ENCODE peak calls at places on chromosome 1, in nine cellular contexts. B is esophagus muscularis mucosa; E is ACHN; Z is activated CD4-positive, alpha-beta T cell treated with anti-CD3 and anti-CD28 coated beads, Interleukin-2, amount 50 U/mL, for 24 hours; D is body of pancreas; S is astrocyte of the spinal cord; W is stimulated activated CD4-positive, alpha-beta T cell treated with anti-CD3 and anti-CD28 coated beads, Interleukin-2, amount 100 ng/mL, for 24 hours; Y is NCI-H1092; L is endothelial cell of umbilical vein. V is an unnamed sample.

GRCh38 chr1:230713915-230714764 is at the start of gene AGT:
- DNase-seq in B (no peak), E (peak; percentile 63), Z (no peak), D (peak; percentile 85), S (peak; percentile 82), W (no peak), Y (peak; percentile 30), L (no peak), V (no peak)

GRCh38 chr1:231201375-231202124 is 39.5 kb upstream of the GNPAT start:
- DNase-seq in B (no peak), E (no peak), Z (no peak), D (no peak), S (no peak), W (no peak), Y (no peak), L (no peak), V (no peak)

GRCh38 chr1:24084050-24084449 is 27.9 kb downstream of the MYOM3 start:
- DNase-seq in B (no peak), E (no peak), Z (no peak), D (no peak), S (no peak), W (no peak), Y (no peak), L (no peak), V (no peak)

GRCh38 chr1:92228401-92228800 is 10.7 kb downstream of the C1orf146 start:
- DNase-seq in B (no peak), E (no peak), Z (no peak), D (no peak), S (no peak), W (no peak), Y (no peak), L (no peak), V (no peak)

GRCh38 chr1:208203848-208204609 is 40.2 kb downstream of the PLXNA2 start:
- DNase-seq in B (no peak), E (no peak), Z (no peak), D (no peak), S (peak; percentile 74), W (no peak), Y (peak; percentile 57), L (peak; percentile 89), V (no peak)

GRCh38 chr1:106194206-106194605 is 862.3 kb upstream of the PRMT6 start:
- DNase-seq in B (no peak), E (no peak), Z (no peak), D (no peak), S (no peak), W (no peak), Y (no peak), L (no peak), V (no peak)

GRCh38 chr1:111604931-111605330 is 14.7 kb upstream of the RAP1A start:
- DNase-seq in B (peak; percentile 45), E (peak; percentile 77), Z (no peak), D (no peak), S (peak; percentile 71), W (no peak), Y (no peak), L (no peak), V (no peak)

GRCh38 chr1:108200627-108201106 is 524 bp upstream of the SLC25A24 start:
- DNase-seq in B (no peak), E (peak; percentile 74), Z (no peak), D (peak; percentile 37), S (peak; percentile 72), W (peak; percentile 35), Y (peak; percentile 38), L (peak; percentile 66), V (no peak)

GRCh38 chr1:31669786-31670582 is 25.3 kb upstream of the PEF1 start:
- DNase-seq in B (no peak), E (peak; percentile 73), Z (no peak), D (peak; percentile 93), S (peak; percentile 68), W (peak; percentile 8), Y (peak; percentile 48), L (peak; percentile 77), V (peak; percentile 57)

GRCh38 chr1:13769830-13770229 is 69.8 kb downstream of the PRDM2 start:
- DNase-seq in B (no peak), E (no peak), Z (no peak), D (no peak), S (no peak), W (no peak), Y (no peak), L (no peak), V (no peak)

GRCh38 chr1:31238986-31239613 is 587 bp downstream of the NKAIN1 start:
- DNase-seq in B (no peak), E (no peak), Z (no peak), D (no peak), S (peak; percentile 5), W (peak; percentile 9), Y (no peak), L (peak; percentile 21), V (peak; percentile 31)

GRCh38 chr1:182742780-182743179 is 46.8 kb upstream of the NPL start:
- DNase-seq in B (peak; percentile 10), E (no peak), Z (no peak), D (no peak), S (no peak), W (no peak), Y (no peak), L (no peak), V (no peak)

GRCh38 chr1:241696815-241697639 is 44.9 kb downstream of the WDR64 start:
- DNase-seq in B (no peak), E (no peak), Z (no peak), D (no peak), S (no peak), W (no peak), Y (no peak), L (no peak), V (no peak)

GRCh38 chr1:161486806-161487482 is 18.3 kb upstream of the FCGR2A start:
- DNase-seq in B (no peak), E (peak; percentile 71), Z (no peak), D (peak; percentile 20), S (peak; percentile 46), W (peak; percentile 12), Y (peak; percentile 62), L (peak; percentile 58), V (no peak)

GRCh38 chr1:38559180-38559874 is 300.2 kb downstream of the RRAGC start:
- DNase-seq in B (no peak), E (no peak), Z (peak; percentile 40), D (peak; percentile 18), S (no peak), W (peak; percentile 81), Y (no peak), L (no peak), V (no peak)

GRCh38 chr1:79976287-79976686 is 969.8 kb upstream of the ADGRL4 start:
- DNase-seq in B (no peak), E (no peak), Z (no peak), D (no peak), S (no peak), W (no peak), Y (no peak), L (no peak), V (no peak)

GRCh38 chr1:158819461-158820443 is 11.4 kb upstream of the MNDA start:
- DNase-seq in B (no peak), E (no peak), Z (no peak), D (no peak), S (no peak), W (peak; percentile 4), Y (no peak), L (no peak), V (no peak)

GRCh38 chr1:178496410-178497135 is at the start of gene CLEC20A:
- DNase-seq in B (no peak), E (no peak), Z (no peak), D (no peak), S (no peak), W (no peak), Y (no peak), L (no peak), V (no peak)

GRCh38 chr1:63635681-63636080 is 42.5 kb downstream of the PGM1 start:
- DNase-seq in B (no peak), E (no peak), Z (no peak), D (no peak), S (peak; percentile 53), W (no peak), Y (no peak), L (no peak), V (no peak)

GRCh38 chr1:208256556-208256955 is 12.4 kb upstream of the PLXNA2 start:
- DNase-seq in B (no peak), E (no peak), Z (no peak), D (no peak), S (no peak), W (no peak), Y (no peak), L (no peak), V (no peak)

GRCh38 chr1:179190861-179191260 is 38.6 kb downstream of the ABL2 start:
- DNase-seq in B (no peak), E (no peak), Z (no peak), D (no peak), S (peak; percentile 38), W (no peak), Y (no peak), L (peak; percentile 67), V (no peak)

GRCh38 chr1:28240024-28240423 is 4.1 kb downstream of the ATP5IF1 start:
- DNase-seq in B (no peak), E (no peak), Z (no peak), D (no peak), S (no peak), W (no peak), Y (no peak), L (no peak), V (no peak)

GRCh38 chr1:165914136-165914798 is 86.9 kb downstream of the UCK2 start:
- DNase-seq in B (no peak), E (peak; percentile 75), Z (peak; percentile 15), D (peak; percentile 79), S (peak; percentile 81), W (peak; percentile 54), Y (peak; percentile 49), L (peak; percentile 86), V (peak; percentile 75)

GRCh38 chr1:160646711-160647328 is at the start of gene SLAMF1:
- DNase-seq in B (peak; percentile 87), E (no peak), Z (no peak), D (no peak), S (no peak), W (peak; percentile 67), Y (no peak), L (no peak), V (no peak)

GRCh38 chr1:42422672-42423236 is 33.1 kb downstream of the ZMYND12 start:
- DNase-seq in B (no peak), E (no peak), Z (no peak), D (no peak), S (no peak), W (no peak), Y (peak; percentile 49), L (no peak), V (no peak)